ENCODE peak calls at places on chromosomes 16 and 17, in four cellular contexts. H is mesendoderm, D is H1, M is trophoblast cell. K is an unnamed sample.

GRCh38 chr16:80968386-80969113 is 38.1 kb downstream of the CMC2 start:
- DNase-seq in H (no peak), D (no peak), M (no peak), K (no peak)

GRCh38 chr16:56282455-56282854 is 91.2 kb downstream of the GNAO1 start:
- DNase-seq in H (no peak), D (no peak), M (no peak), K (no peak)

GRCh38 chr17:8412089-8412488 is 14.5 kb upstream of the RNF222 start:
- DNase-seq in H (no peak), D (no peak), M (peak; percentile 38), K (no peak)

GRCh38 chr16:17145029-17145428 is 325.7 kb downstream of the XYLT1 start:
- DNase-seq in H (no peak), D (no peak), M (no peak), K (no peak)

GRCh38 chr17:59688008-59688407 is 19.2 kb downstream of the PTRH2 start:
- DNase-seq in H (no peak), D (no peak), M (no peak), K (no peak)

GRCh38 chr16:23979426-23979825 is 143.6 kb downstream of the PRKCB start:
- DNase-seq in H (no peak), D (no peak), M (no peak), K (no peak)

GRCh38 chr16:2471016-2471652 is at the start of gene NTN3:
- DNase-seq in H (peak; percentile 43), D (no peak), M (no peak), K (peak; percentile 67)

GRCh38 chr16:88570691-88571092 is 489 bp downstream of the ZC3H18 start:
- DNase-seq in H (peak; percentile 40), D (no peak), M (no peak), K (no peak)

GRCh38 chr17:29614345-29615047 is 8.2 kb downstream of the CORO6 start:
- DNase-seq in H (no peak), D (no peak), M (no peak), K (peak; percentile 48)

GRCh38 chr17:61522088-61522487 is 68.9 kb downstream of the NACA2 start:
- DNase-seq in H (no peak), D (no peak), M (no peak), K (no peak)

GRCh38 chr17:6796887-6797490 is 21.0 kb downstream of the FBXO39 start:
- DNase-seq in H (no peak), D (no peak), M (no peak), K (no peak)

GRCh38 chr16:77738706-77739105 is 16.4 kb downstream of the NUDT7 start:
- DNase-seq in H (no peak), D (no peak), M (peak; percentile 36), K (no peak)

DNA sequence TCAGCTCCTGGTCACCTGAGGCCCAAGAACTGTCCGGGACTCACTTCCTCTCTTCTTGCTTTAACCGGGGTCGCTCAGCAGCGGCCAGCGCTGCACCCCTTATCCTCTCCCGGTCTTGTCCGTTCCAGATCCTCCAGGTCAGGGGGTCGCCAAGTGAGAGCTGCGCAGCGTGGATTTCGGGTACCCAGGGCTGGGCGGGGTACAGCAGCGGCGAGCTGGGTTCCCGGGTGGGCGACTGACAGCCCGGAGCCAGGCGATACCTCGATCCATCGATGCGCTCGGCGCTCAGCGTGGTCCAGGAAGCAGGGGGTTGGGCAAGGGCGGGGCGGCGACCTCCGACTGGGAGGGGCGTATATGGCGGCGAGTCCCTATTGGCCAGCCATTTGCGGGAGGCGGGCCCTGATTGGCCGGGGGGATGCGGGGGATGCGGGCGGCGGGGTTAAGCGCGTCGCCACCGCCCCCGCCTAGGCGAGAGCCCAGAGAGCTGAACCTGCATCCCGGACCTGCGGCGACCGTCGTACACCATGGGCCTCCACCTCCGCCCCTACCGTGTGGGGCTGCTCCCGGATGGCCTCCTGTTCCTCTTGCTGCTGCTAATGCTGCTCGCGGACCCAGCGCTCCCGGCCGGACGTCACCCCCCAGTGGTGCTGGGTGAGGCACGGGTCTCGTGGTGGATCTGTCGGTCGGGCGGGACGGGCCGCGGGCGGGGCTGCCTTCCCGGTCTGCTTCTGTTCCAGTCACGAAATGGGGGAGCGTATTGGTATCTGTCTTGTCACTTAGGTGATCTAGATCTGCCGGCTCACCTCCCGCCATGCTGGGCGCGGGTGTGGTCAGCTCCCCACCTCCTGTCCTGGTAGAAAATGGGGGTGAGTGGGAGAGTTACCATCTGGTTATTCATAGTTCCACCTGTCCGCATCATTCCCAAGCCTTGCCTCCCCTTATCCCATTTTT is at the start of gene PLA2G15:
- DNase-seq in H (peak; percentile 95), D (peak; percentile 70), M (peak; percentile 85), K (peak; percentile 95)
- H3K18ac ChIP-seq in H (no peak within 1 kb of the TSS), D (peak within 1 kb of the TSS; percentile 53), M (peak within 1 kb of the TSS; percentile 57), K (no peak within 1 kb of the TSS)

DNA sequence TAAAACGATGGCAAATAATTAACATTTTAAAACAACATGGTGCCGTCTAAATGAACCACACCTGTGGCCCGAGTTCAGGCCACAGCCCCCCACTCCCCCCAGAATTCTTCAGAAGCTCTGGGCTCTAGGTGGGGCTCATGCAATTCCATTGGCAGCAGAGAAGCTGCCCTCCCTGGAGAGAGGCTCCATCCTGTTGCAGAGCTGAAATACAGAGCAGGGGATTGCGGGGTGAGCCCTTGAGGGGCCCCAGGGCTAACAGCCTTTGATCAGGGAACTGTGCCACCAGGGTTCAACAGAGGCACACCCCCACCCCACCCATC is 69.3 kb downstream of the ABR start:
- DNase-seq in H (no peak), D (no peak), M (no peak), K (no peak)
- H3K79me2 ChIP-seq in H (no peaks in the 10 kb centered on the region), D (no peaks in the 10 kb centered on the region), M (peaks cover 11% of the 10 kb centered on the region), K (no peaks in the 10 kb centered on the region)

DNA sequence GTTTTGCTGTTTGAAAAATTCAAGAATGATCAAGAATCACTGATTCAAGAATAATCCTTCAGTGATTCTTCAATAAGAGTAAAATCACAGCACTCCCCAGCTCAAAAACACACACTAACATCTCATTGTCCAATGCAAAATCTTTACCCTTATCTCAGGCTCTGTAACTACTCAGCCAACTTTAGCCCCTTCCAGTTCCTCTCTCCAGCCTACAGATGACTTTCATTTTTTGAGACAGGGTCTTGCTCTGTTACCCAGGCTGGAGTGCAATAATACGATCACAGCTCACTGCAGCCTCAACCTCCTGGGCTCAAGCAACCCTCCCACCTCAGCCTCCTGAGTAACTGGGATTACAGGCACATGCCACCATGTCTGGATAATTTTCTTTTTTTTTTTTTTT is 25.0 kb downstream of the STAT3 start:
- DNase-seq in H (no peak), D (no peak), M (no peak), K (no peak)
- H3K18ac ChIP-seq in H (no peak overlapping the region), D (no peak overlapping the region), M (no peak overlapping the region), K (no peak overlapping the region)

GRCh38 chr17:80262775-80263244 is 2.2 kb downstream of the RNF213 start:
- DNase-seq in H (no peak), D (no peak), M (no peak), K (no peak)

GRCh38 chr17:80263253-80264047 is 2.8 kb downstream of the RNF213 start:
- DNase-seq in H (peak; percentile 51), D (no peak), M (peak; percentile 30), K (peak; percentile 62)

GRCh38 chr17:80261895-80262279 is 1.2 kb downstream of the RNF213 start:
- DNase-seq in H (no peak), D (no peak), M (no peak), K (no peak)

GRCh38 chr17:80261159-80261894 is 675 bp downstream of the RNF213 start:
- DNase-seq in H (peak; percentile 97), D (peak; percentile 82), M (peak; percentile 16), K (peak; percentile 95)

DNA sequence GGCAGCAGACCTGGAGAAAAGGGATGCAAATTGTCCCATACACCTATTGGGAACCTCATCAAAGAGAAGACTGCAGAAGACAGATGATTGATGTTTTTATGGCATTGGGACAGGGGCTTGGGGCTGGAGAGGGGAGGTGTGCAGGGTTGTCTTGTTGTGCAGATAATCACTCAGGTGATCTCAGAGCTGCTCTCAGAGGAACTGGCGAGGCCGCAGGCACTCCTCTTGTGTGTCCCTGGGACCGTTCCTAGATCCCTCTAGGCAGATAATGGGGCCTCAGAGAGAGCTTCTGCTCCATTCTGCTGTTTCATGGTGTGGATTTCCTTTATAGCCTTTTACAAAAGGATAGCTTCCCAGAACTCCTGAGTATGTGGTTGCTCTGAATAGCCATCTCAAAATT is 1.6 kb downstream of the RNF213 start:
- DNase-seq in H (no peak), D (no peak), M (no peak), K (no peak)
- H3K79me2 ChIP-seq in H (no peaks in the 10 kb centered on the region), D (peaks cover 10% of the 10 kb centered on the region), M (peaks cover 5% of the 10 kb centered on the region), K (no peaks in the 10 kb centered on the region)

GRCh38 chr16:30474062-30474452 is 1.5 kb downstream of the ITGAL start:
- DNase-seq in H (no peak), D (no peak), M (no peak), K (no peak)
- H3K18ac ChIP-seq in H (no peak overlapping the region), D (no peak overlapping the region), M (no peak overlapping the region), K (no peak overlapping the region)

GRCh38 chr17:57453841-57454240 is 197.5 kb downstream of the MSI2 start:
- DNase-seq in H (no peak), D (no peak), M (no peak), K (no peak)
- H3K79me2 ChIP-seq in H (no peaks in the 10 kb centered on the region), D (peaks cover 4% of the 10 kb centered on the region), M (no peaks in the 10 kb centered on the region), K (no peaks in the 10 kb centered on the region)

DNA sequence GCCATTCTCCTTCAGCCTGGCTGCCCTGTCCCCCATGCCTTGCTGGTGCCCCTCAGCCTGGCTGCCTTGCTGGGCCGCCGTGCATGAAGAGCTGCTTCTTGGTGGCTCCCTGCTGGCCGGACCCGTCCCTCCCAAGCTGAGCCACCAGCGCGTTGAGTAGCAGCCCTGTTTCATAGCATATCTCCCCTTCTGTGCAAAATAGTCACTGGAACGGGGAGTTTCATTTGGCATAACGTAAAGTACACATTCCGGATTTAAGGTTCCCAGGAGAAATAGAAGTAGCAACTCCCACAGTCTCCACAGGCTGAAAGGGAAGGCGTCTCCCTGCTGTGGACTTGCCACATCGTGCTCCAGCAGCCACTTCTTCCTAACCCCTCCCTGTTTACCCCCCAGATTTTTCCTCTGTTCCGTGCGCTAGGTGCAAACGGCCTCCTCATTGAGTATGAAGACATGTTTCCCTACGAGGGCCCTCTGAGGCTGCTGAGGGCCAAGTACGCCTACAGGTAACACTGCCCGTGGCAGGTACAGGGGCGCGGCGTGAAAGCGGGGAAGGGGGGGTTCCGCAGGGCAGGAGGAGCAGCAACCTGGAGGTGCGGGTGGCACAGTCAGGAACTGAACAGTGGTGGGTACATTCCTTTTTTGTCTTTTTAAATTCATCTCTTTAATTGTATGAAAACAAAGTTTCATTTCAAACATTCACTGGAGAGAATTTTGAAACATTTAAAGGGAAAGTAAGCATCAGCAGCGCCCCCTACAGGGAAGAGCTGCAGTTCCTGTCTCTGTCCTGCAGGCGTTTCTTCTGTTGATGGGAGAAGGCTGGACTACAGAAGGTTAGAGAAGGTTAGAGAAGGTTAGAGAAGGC is 5.8 kb upstream of the OGFOD3 start:
- DNase-seq in H (peak; percentile 75), D (no peak), M (peak; percentile 36), K (peak; percentile 69)
- H3K18ac ChIP-seq in H (no peak overlapping the region), D (no peak overlapping the region), M (no peak overlapping the region), K (no peak overlapping the region)